ENCODE peak calls at places on chromosomes 7 and 10, in five cellular contexts. H, O, G, M and Z are unnamed samples.

GRCh38 chr10:16352146-16352545 is 84.7 kb upstream of the PTER start:
- DNase-seq in M (no peak), H (no peak), O (no peak), G (no peak), Z (no peak)

GRCh38 chr7:140059288-140060242 is 3.2 kb downstream of the PARP12 start:
- DNase-seq in O (peak; percentile 44), M (peak; percentile 70), G (peak; percentile 85), H (peak; percentile 95), Z (peak; percentile 88)

GRCh38 chr10:124211921-124212320 is 118.5 kb upstream of the CHST15 start:
- DNase-seq in M (no peak), O (no peak), G (peak; percentile 72), H (peak; percentile 63), Z (peak; percentile 69)

GRCh38 chr7:5428470-5429252 is 5.0 kb upstream of the TNRC18 start:
- DNase-seq in M (no peak), O (no peak), G (peak; percentile 85), H (no peak), Z (no peak)

GRCh38 chr10:22670796-22671195 is 43.6 kb downstream of the PIP4K2A start:
- DNase-seq in H (no peak), G (no peak), O (no peak), M (no peak), Z (no peak)

GRCh38 chr7:81408728-81409127 is 361.1 kb downstream of the HGF start:
- DNase-seq in G (peak; percentile 6), H (no peak), M (no peak), O (no peak), Z (no peak)

GRCh38 chr7:38660427-38661099 is 29.4 kb upstream of the AMPH start:
- DNase-seq in H (peak; percentile 57), G (peak; percentile 62), O (no peak), M (peak; percentile 54), Z (peak; percentile 30)

GRCh38 chr7:131370523-131370968 is 42.9 kb downstream of the MKLN1 start:
- DNase-seq in H (peak; percentile 61), G (peak; percentile 24), M (no peak), O (peak; percentile 13), Z (peak; percentile 61)

GRCh38 chr7:66514050-66514449 is 114.6 kb upstream of the KCTD7 start:
- DNase-seq in O (no peak), G (no peak), M (no peak), H (no peak), Z (no peak)

GRCh38 chr10:370222-370825 is 235.1 kb downstream of the ZMYND11 start:
- DNase-seq in O (no peak), G (no peak), H (peak; percentile 23), M (no peak), Z (no peak)

GRCh38 chr10:68327889-68328786 is 3.7 kb upstream of the HNRNPH3 start:
- DNase-seq in M (no peak), G (peak; percentile 65), O (no peak), H (peak; percentile 46), Z (no peak)

GRCh38 chr10:5550621-5551530 is 26.1 kb downstream of the CALML3 start:
- DNase-seq in O (no peak), G (peak; percentile 66), H (peak; percentile 76), M (no peak), Z (peak; percentile 77)

GRCh38 chr10:73950569-73950968 is 39.6 kb downstream of the PLAU start:
- DNase-seq in M (no peak), H (no peak), G (no peak), O (no peak), Z (no peak)

GRCh38 chr10:4810093-4810492 is 15.9 kb upstream of the AKR1E2 start:
- DNase-seq in M (no peak), H (peak; percentile 40), O (no peak), G (peak; percentile 16), Z (no peak)

GRCh38 chr7:93231799-93232672 is at the start of gene VPS50:
- DNase-seq in O (peak; percentile 94), G (peak; percentile 97), H (peak; percentile 97), M (peak; percentile 98), Z (peak; percentile 97)

GRCh38 chr10:124547651-124548168 is 86.1 kb downstream of the LHPP start:
- DNase-seq in O (no peak), M (no peak), G (no peak), H (no peak), Z (no peak)

GRCh38 chr10:112779025-112779765 is 170.9 kb upstream of the TCF7L2 start:
- DNase-seq in M (no peak), H (no peak), O (no peak), G (no peak), Z (no peak)

GRCh38 chr10:67076175-67076574 is 150.3 kb downstream of the LRRTM3 start:
- DNase-seq in G (no peak), H (no peak), M (no peak), O (no peak), Z (no peak)

GRCh38 chr7:47149208-47149864 is 432.6 kb downstream of the TNS3 start:
- DNase-seq in O (no peak), G (no peak), H (no peak), M (no peak), Z (no peak)

GRCh38 chr7:157653827-157654207 is 317.0 kb downstream of the DNAJB6 start:
- DNase-seq in M (no peak), O (no peak), G (no peak), H (no peak), Z (no peak)

GRCh38 chr10:126336786-126337185 is 51.5 kb downstream of the ADAM12 start:
- DNase-seq in H (no peak), M (no peak), O (no peak), G (no peak), Z (no peak)

GRCh38 chr7:90655566-90655965 is 59.4 kb downstream of the CDK14 start:
- DNase-seq in M (no peak), H (peak; percentile 77), G (peak; percentile 36), O (no peak), Z (peak; percentile 85)

GRCh38 chr7:71343821-71344341 is 211.9 kb downstream of the GALNT17 start:
- DNase-seq in O (no peak), G (no peak), M (no peak), H (no peak), Z (no peak)

GRCh38 chr7:27196287-27196739 is 3.6 kb downstream of the HOXA13 start:
- DNase-seq in M (peak; percentile 80), H (peak; percentile 65), G (peak; percentile 74), O (peak; percentile 85), Z (peak; percentile 46)